ENCODE peak calls at places on chromosomes 1 and 21, in six cellular contexts. Z is SW 1271, Q is uterus, W is transverse colon, K is AG09319, C is activated gamma-delta T cell treated with Interleukin-2 at 50 U/mL for 16 hours. R is an unnamed sample.

GRCh38 chr1:84143796-84144565 is at the start of gene PRKACB:
- DNase-seq in Z (no peak), Q (no peak), W (no peak), K (no peak), C (peak), R (no peak)

GRCh38 chr1:15146971-15147376 is 6.6 kb upstream of the TMEM51 start:
- DNase-seq in Z (no peak), Q (no peak), W (no peak), K (no peak), C (no peak), R (no peak)

GRCh38 chr1:226154593-226154992 is 31.9 kb downstream of the ACBD3 start:
- DNase-seq in Z (no peak), Q (no peak), W (no peak), K (no peak), C (no peak), R (no peak)

GRCh38 chr1:186403632-186404031 is 28.0 kb downstream of the ODR4 start:
- DNase-seq in Z (no peak), Q (no peak), W (no peak), K (no peak), C (no peak), R (no peak)

GRCh38 chr1:109161836-109162606 is 48.1 kb downstream of the ELAPOR1 start:
- DNase-seq in Z (no peak), Q (peak), W (no peak), K (peak), C (peak), R (no peak)

GRCh38 chr1:204885288-204885711 is 14.6 kb downstream of the NFASC start:
- DNase-seq in Z (no peak), Q (peak), W (peak), K (peak), C (no peak), R (no peak)

GRCh38 chr1:156785458-156785857 is 18.1 kb downstream of the PRCC start:
- DNase-seq in Z (no peak), Q (no peak), W (no peak), K (no peak), C (no peak), R (no peak)

GRCh38 chr21:35563885-35564451 is 496.4 kb downstream of the SETD4 start:
- DNase-seq in Z (no peak), Q (peak), W (peak), K (peak), C (no peak), R (no peak)

GRCh38 chr1:113758631-113759340 is 500 bp downstream of the PHTF1 start:
- DNase-seq in Z (peak), Q (peak), W (peak), K (no peak), C (peak), R (no peak)